ENCODE peak calls at places on chromosomes 3 and 15, in ten cellular contexts. One of them, this sample, is unnamed.

GRCh38 chr3:171982829-171983228 is 56.5 kb upstream of the FNDC3B start:
- DNase-seq in fibroblast of lung: peak; percentile 55
- DNase-seq in transverse colon: no peak
- DNase-seq in psoas muscle: no peak
- DNase-seq in H9: no peak
- DNase-seq in heart right ventricle: no peak
- DNase-seq in pancreas: no peak
- DNase-seq in hepatocyte: peak; percentile 31
- DNase-seq in Peyer's patch: no peak
- DNase-seq in SK-N-SH: no peak
- DNase-seq in this sample: no peak

GRCh38 chr3:15122398-15122797 is 23.4 kb upstream of the RBSN start:
- DNase-seq in fibroblast of lung: no peak
- DNase-seq in transverse colon: no peak
- DNase-seq in psoas muscle: no peak
- DNase-seq in H9: no peak
- DNase-seq in heart right ventricle: no peak
- DNase-seq in pancreas: no peak
- DNase-seq in hepatocyte: no peak
- DNase-seq in Peyer's patch: no peak
- DNase-seq in SK-N-SH: no peak
- DNase-seq in this sample: no peak

GRCh38 chr3:134803051-134803505 is 8.0 kb downstream of the EPHB1 start:
- DNase-seq in fibroblast of lung: no peak
- DNase-seq in transverse colon: no peak
- DNase-seq in psoas muscle: no peak
- DNase-seq in H9: no peak
- DNase-seq in heart right ventricle: no peak
- DNase-seq in pancreas: no peak
- DNase-seq in hepatocyte: no peak
- DNase-seq in Peyer's patch: no peak
- DNase-seq in SK-N-SH: no peak
- DNase-seq in this sample: no peak

GRCh38 chr15:59492389-59493377 is 54.7 kb downstream of the FAM81A start:
- DNase-seq in fibroblast of lung: peak; percentile 54
- DNase-seq in transverse colon: peak; percentile 64
- DNase-seq in psoas muscle: peak; percentile 64
- DNase-seq in H9: peak; percentile 70
- DNase-seq in heart right ventricle: peak; percentile 34
- DNase-seq in pancreas: peak; percentile 60
- DNase-seq in hepatocyte: peak; percentile 81
- DNase-seq in Peyer's patch: peak; percentile 55
- DNase-seq in SK-N-SH: peak; percentile 70
- DNase-seq in this sample: peak; percentile 20

GRCh38 chr3:16122155-16122554 is 52.3 kb upstream of the GALNT15 start:
- DNase-seq in fibroblast of lung: peak; percentile 50
- DNase-seq in transverse colon: no peak
- DNase-seq in psoas muscle: no peak
- DNase-seq in H9: no peak
- DNase-seq in heart right ventricle: no peak
- DNase-seq in pancreas: no peak
- DNase-seq in hepatocyte: no peak
- DNase-seq in Peyer's patch: no peak
- DNase-seq in SK-N-SH: no peak
- DNase-seq in this sample: no peak

GRCh38 chr3:59456852-59457485 is 407.1 kb upstream of the CFAP20DC start:
- DNase-seq in fibroblast of lung: no peak
- DNase-seq in transverse colon: no peak
- DNase-seq in psoas muscle: no peak
- DNase-seq in H9: no peak
- DNase-seq in heart right ventricle: no peak
- DNase-seq in pancreas: no peak
- DNase-seq in hepatocyte: no peak
- DNase-seq in Peyer's patch: no peak
- DNase-seq in SK-N-SH: no peak
- DNase-seq in this sample: no peak

GRCh38 chr3:177713921-177714900 is 516.9 kb upstream of the TBL1XR1 start:
- DNase-seq in fibroblast of lung: no peak
- DNase-seq in transverse colon: no peak
- DNase-seq in psoas muscle: no peak
- DNase-seq in H9: no peak
- DNase-seq in heart right ventricle: no peak
- DNase-seq in pancreas: no peak
- DNase-seq in hepatocyte: no peak
- DNase-seq in Peyer's patch: no peak
- DNase-seq in SK-N-SH: peak; percentile 44
- DNase-seq in this sample: no peak

GRCh38 chr3:45773044-45773443 is 23.3 kb downstream of the SLC6A20 start:
- DNase-seq in fibroblast of lung: no peak
- DNase-seq in transverse colon: no peak
- DNase-seq in psoas muscle: no peak
- DNase-seq in H9: peak; percentile 6
- DNase-seq in heart right ventricle: no peak
- DNase-seq in pancreas: no peak
- DNase-seq in hepatocyte: no peak
- DNase-seq in Peyer's patch: no peak
- DNase-seq in SK-N-SH: no peak
- DNase-seq in this sample: no peak

GRCh38 chr3:187186801-187187421 is 10.4 kb upstream of the RTP1 start:
- DNase-seq in fibroblast of lung: peak; percentile 98
- DNase-seq in transverse colon: peak; percentile 14
- DNase-seq in psoas muscle: peak; percentile 72
- DNase-seq in H9: peak; percentile 47
- DNase-seq in heart right ventricle: peak; percentile 31
- DNase-seq in pancreas: no peak
- DNase-seq in hepatocyte: peak; percentile 57
- DNase-seq in Peyer's patch: no peak
- DNase-seq in SK-N-SH: no peak
- DNase-seq in this sample: no peak

GRCh38 chr15:67836477-67836876 is 3.4 kb downstream of the RNU6-1 start:
- DNase-seq in fibroblast of lung: no peak
- DNase-seq in transverse colon: peak; percentile 62
- DNase-seq in psoas muscle: peak; percentile 56
- DNase-seq in H9: no peak
- DNase-seq in heart right ventricle: no peak
- DNase-seq in pancreas: peak; percentile 60
- DNase-seq in hepatocyte: peak; percentile 74
- DNase-seq in Peyer's patch: peak; percentile 63
- DNase-seq in SK-N-SH: peak; percentile 76
- DNase-seq in this sample: no peak

GRCh38 chr15:56174649-56175048 is 69.0 kb downstream of the RFX7 start:
- DNase-seq in fibroblast of lung: no peak
- DNase-seq in transverse colon: no peak
- DNase-seq in psoas muscle: no peak
- DNase-seq in H9: no peak
- DNase-seq in heart right ventricle: no peak
- DNase-seq in pancreas: no peak
- DNase-seq in hepatocyte: no peak
- DNase-seq in Peyer's patch: no peak
- DNase-seq in SK-N-SH: no peak
- DNase-seq in this sample: no peak

GRCh38 chr15:25180606-25181289 is 226.0 kb downstream of the SNRPN start:
- DNase-seq in fibroblast of lung: no peak
- DNase-seq in transverse colon: peak; percentile 1
- DNase-seq in psoas muscle: no peak
- DNase-seq in H9: no peak
- DNase-seq in heart right ventricle: peak; percentile 1
- DNase-seq in pancreas: no peak
- DNase-seq in hepatocyte: no peak
- DNase-seq in Peyer's patch: peak; percentile 15
- DNase-seq in SK-N-SH: no peak
- DNase-seq in this sample: no peak

GRCh38 chr3:119418091-119418512 is 45.3 kb downstream of the TMEM39A start:
- DNase-seq in fibroblast of lung: no peak
- DNase-seq in transverse colon: no peak
- DNase-seq in psoas muscle: no peak
- DNase-seq in H9: no peak
- DNase-seq in heart right ventricle: no peak
- DNase-seq in pancreas: no peak
- DNase-seq in hepatocyte: peak; percentile 60
- DNase-seq in Peyer's patch: no peak
- DNase-seq in SK-N-SH: no peak
- DNase-seq in this sample: no peak

GRCh38 chr3:8540456-8540855 is 38.8 kb downstream of the LMCD1 start:
- DNase-seq in fibroblast of lung: no peak
- DNase-seq in transverse colon: no peak
- DNase-seq in psoas muscle: no peak
- DNase-seq in H9: no peak
- DNase-seq in heart right ventricle: no peak
- DNase-seq in pancreas: no peak
- DNase-seq in hepatocyte: no peak
- DNase-seq in Peyer's patch: no peak
- DNase-seq in SK-N-SH: no peak
- DNase-seq in this sample: no peak
- H3K4me1 ChIP-seq in fibroblast of lung: peaks cover 11% of the 10 kb centered on the region
- H3K4me1 ChIP-seq in transverse colon: no peaks in the 10 kb centered on the region
- H3K4me1 ChIP-seq in psoas muscle: peaks cover 26% of the 10 kb centered on the region
- H3K4me1 ChIP-seq in H9: peaks cover 6% of the 10 kb centered on the region
- H3K4me1 ChIP-seq in heart right ventricle: peaks cover 2% of the 10 kb centered on the region
- H3K4me1 ChIP-seq in pancreas: no peaks in the 10 kb centered on the region
- H3K4me1 ChIP-seq in hepatocyte: peaks cover 6% of the 10 kb centered on the region
- H3K4me1 ChIP-seq in Peyer's patch: no peaks in the 10 kb centered on the region
- H3K4me1 ChIP-seq in SK-N-SH: no peaks in the 10 kb centered on the region
- H3K4me1 ChIP-seq in this sample: no peaks in the 10 kb centered on the region

GRCh38 chr3:169865176-169865800 is 4.4 kb downstream of the LRRC31 start:
- DNase-seq in fibroblast of lung: no peak
- DNase-seq in transverse colon: no peak
- DNase-seq in psoas muscle: no peak
- DNase-seq in H9: no peak
- DNase-seq in heart right ventricle: no peak
- DNase-seq in pancreas: no peak
- DNase-seq in hepatocyte: no peak
- DNase-seq in Peyer's patch: no peak
- DNase-seq in SK-N-SH: no peak
- DNase-seq in this sample: no peak
- TF ChIP-seq CTCF in fibroblast of lung: no peak
- TF ChIP-seq CTCF in transverse colon: no peak
- TF ChIP-seq CTCF in psoas muscle: no peak
- TF ChIP-seq CTCF in H9: no peak
- TF ChIP-seq CTCF in heart right ventricle: no peak
- TF ChIP-seq CTCF in pancreas: no peak
- TF ChIP-seq CTCF in hepatocyte: no peak
- TF ChIP-seq CTCF in Peyer's patch: no peak
- TF ChIP-seq CTCF in SK-N-SH: no peak
- TF ChIP-seq CTCF in this sample: no peak

DNA sequence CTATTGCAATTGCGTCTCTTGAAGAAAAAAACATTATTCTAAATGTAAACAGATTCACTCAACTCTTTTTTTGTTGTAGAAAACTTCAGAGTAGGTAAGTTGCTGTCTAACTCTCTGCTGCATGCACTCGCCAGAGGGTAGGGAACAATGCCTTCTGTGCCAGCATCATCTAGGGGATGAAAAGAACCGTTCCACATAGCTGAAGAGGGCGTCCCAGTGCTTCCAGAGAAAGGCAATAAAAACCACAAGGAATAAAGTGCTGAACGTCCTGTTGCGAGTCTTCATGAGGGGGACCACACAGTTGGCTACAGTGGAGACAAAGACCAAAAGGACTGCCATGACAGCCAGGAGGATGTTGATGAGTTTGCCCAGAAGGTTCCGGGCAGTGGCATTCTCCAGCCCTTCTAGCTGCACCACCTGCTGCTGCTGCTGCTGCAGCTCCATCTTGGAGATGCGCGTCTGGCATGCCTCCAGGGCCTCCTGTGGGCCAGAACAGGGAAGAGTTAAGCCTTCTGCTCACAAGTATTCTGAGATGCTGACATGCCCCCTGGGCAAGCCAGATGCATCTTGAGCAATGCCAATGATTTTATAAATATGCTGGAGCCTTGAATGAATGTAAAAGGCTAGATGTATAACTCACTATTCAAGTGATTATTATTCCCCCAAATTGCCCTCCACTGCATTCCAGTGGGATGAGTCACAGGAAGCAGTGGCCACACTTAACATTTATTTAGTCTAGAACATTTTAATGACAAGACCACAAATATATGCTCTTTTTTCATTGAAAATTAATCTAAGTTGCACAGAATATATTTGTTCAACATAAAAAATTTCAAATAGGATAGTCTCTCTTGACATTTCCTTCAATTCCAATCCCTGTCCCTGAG is 45.1 kb upstream of the PLXND1 start:
- DNase-seq in fibroblast of lung: peak; percentile 94
- DNase-seq in transverse colon: no peak
- DNase-seq in psoas muscle: peak; percentile 65
- DNase-seq in H9: peak; percentile 71
- DNase-seq in heart right ventricle: no peak
- DNase-seq in pancreas: no peak
- DNase-seq in hepatocyte: no peak
- DNase-seq in Peyer's patch: no peak
- DNase-seq in SK-N-SH: no peak
- DNase-seq in this sample: no peak
- H3K4me1 ChIP-seq in fibroblast of lung: peaks cover 15% of the 10 kb centered on the region
- H3K4me1 ChIP-seq in transverse colon: peaks cover 9% of the 10 kb centered on the region
- H3K4me1 ChIP-seq in psoas muscle: peaks cover 50% of the 10 kb centered on the region
- H3K4me1 ChIP-seq in H9: peaks cover 2% of the 10 kb centered on the region
- H3K4me1 ChIP-seq in heart right ventricle: peaks cover 14% of the 10 kb centered on the region
- H3K4me1 ChIP-seq in pancreas: peaks cover 5% of the 10 kb centered on the region
- H3K4me1 ChIP-seq in hepatocyte: peaks cover 6% of the 10 kb centered on the region
- H3K4me1 ChIP-seq in Peyer's patch: peaks cover 3% of the 10 kb centered on the region
- H3K4me1 ChIP-seq in SK-N-SH: peaks cover 29% of the 10 kb centered on the region
- H3K4me1 ChIP-seq in this sample: no peaks in the 10 kb centered on the region

GRCh38 chr3:117548600-117548999 is 839.0 kb downstream of the TUSC7 start:
- DNase-seq in fibroblast of lung: no peak
- DNase-seq in transverse colon: no peak
- DNase-seq in psoas muscle: no peak
- DNase-seq in H9: no peak
- DNase-seq in heart right ventricle: no peak
- DNase-seq in pancreas: no peak
- DNase-seq in hepatocyte: no peak
- DNase-seq in Peyer's patch: no peak
- DNase-seq in SK-N-SH: no peak
- DNase-seq in this sample: no peak

GRCh38 chr3:117545484-117545883 is 835.9 kb downstream of the TUSC7 start:
- DNase-seq in fibroblast of lung: no peak
- DNase-seq in transverse colon: no peak
- DNase-seq in psoas muscle: no peak
- DNase-seq in H9: no peak
- DNase-seq in heart right ventricle: no peak
- DNase-seq in pancreas: no peak
- DNase-seq in hepatocyte: no peak
- DNase-seq in Peyer's patch: no peak
- DNase-seq in SK-N-SH: no peak
- DNase-seq in this sample: no peak

GRCh38 chr3:117547956-117548550 is 838.5 kb downstream of the TUSC7 start:
- DNase-seq in fibroblast of lung: peak; percentile 85
- DNase-seq in transverse colon: no peak
- DNase-seq in psoas muscle: no peak
- DNase-seq in H9: no peak
- DNase-seq in heart right ventricle: no peak
- DNase-seq in pancreas: no peak
- DNase-seq in hepatocyte: no peak
- DNase-seq in Peyer's patch: no peak
- DNase-seq in SK-N-SH: no peak
- DNase-seq in this sample: no peak

GRCh38 chr3:117553461-117553860 is 843.9 kb downstream of the TUSC7 start:
- DNase-seq in fibroblast of lung: peak; percentile 68
- DNase-seq in transverse colon: no peak
- DNase-seq in psoas muscle: no peak
- DNase-seq in H9: no peak
- DNase-seq in heart right ventricle: no peak
- DNase-seq in pancreas: no peak
- DNase-seq in hepatocyte: peak; percentile 37
- DNase-seq in Peyer's patch: no peak
- DNase-seq in SK-N-SH: no peak
- DNase-seq in this sample: no peak

GRCh38 chr3:117549716-117550115 is 840.1 kb downstream of the TUSC7 start:
- DNase-seq in fibroblast of lung: no peak
- DNase-seq in transverse colon: no peak
- DNase-seq in psoas muscle: no peak
- DNase-seq in H9: no peak
- DNase-seq in heart right ventricle: no peak
- DNase-seq in pancreas: no peak
- DNase-seq in hepatocyte: no peak
- DNase-seq in Peyer's patch: no peak
- DNase-seq in SK-N-SH: no peak
- DNase-seq in this sample: no peak
- TF ChIP-seq CTCF in fibroblast of lung: no peak
- TF ChIP-seq CTCF in transverse colon: no peak
- TF ChIP-seq CTCF in psoas muscle: no peak
- TF ChIP-seq CTCF in H9: peak; percentile 36
- TF ChIP-seq CTCF in heart right ventricle: no peak
- TF ChIP-seq CTCF in pancreas: no peak
- TF ChIP-seq CTCF in hepatocyte: no peak
- TF ChIP-seq CTCF in Peyer's patch: no peak
- TF ChIP-seq CTCF in SK-N-SH: peak; percentile 43
- TF ChIP-seq CTCF in this sample: no peak